ENCODE peak calls at places on chromosome 9, in seven cellular contexts. One of them, this sample, is unnamed.

GRCh38 chr9:130995399-130995941 is 13.5 kb upstream of the LAMC3 start:
- DNase-seq in neuronal stem cell: no peak
- DNase-seq in mesenchymal stem cell: peak
- DNase-seq in mesendoderm: peak
- DNase-seq in H1: no peak
- DNase-seq in H9: no peak
- DNase-seq in IMR-90: peak
- DNase-seq in this sample: no peak

GRCh38 chr9:120925535-120926396 is 830 bp downstream of the TRAF1 start:
- DNase-seq in neuronal stem cell: no peak
- DNase-seq in mesenchymal stem cell: peak
- DNase-seq in mesendoderm: no peak
- DNase-seq in H1: no peak
- DNase-seq in H9: no peak
- DNase-seq in IMR-90: peak
- DNase-seq in this sample: peak

GRCh38 chr9:115740986-115741385 is 412.6 kb upstream of the PAPPA start:
- DNase-seq in neuronal stem cell: no peak
- DNase-seq in mesenchymal stem cell: no peak
- DNase-seq in mesendoderm: no peak
- DNase-seq in H1: no peak
- DNase-seq in H9: no peak
- DNase-seq in IMR-90: no peak
- DNase-seq in this sample: no peak

GRCh38 chr9:123217148-123217585 is 51.2 kb downstream of the STRBP start:
- DNase-seq in neuronal stem cell: no peak
- DNase-seq in mesenchymal stem cell: no peak
- DNase-seq in mesendoderm: no peak
- DNase-seq in H1: no peak
- DNase-seq in H9: no peak
- DNase-seq in IMR-90: peak
- DNase-seq in this sample: no peak

GRCh38 chr9:101375546-101375945 is 9.3 kb downstream of the BAAT start:
- DNase-seq in neuronal stem cell: no peak
- DNase-seq in mesenchymal stem cell: no peak
- DNase-seq in mesendoderm: no peak
- DNase-seq in H1: no peak
- DNase-seq in H9: peak
- DNase-seq in IMR-90: no peak
- DNase-seq in this sample: no peak

GRCh38 chr9:129688285-129689043 is 23.0 kb downstream of the PRRX2 start:
- DNase-seq in neuronal stem cell: no peak
- DNase-seq in mesenchymal stem cell: no peak
- DNase-seq in mesendoderm: no peak
- DNase-seq in H1: no peak
- DNase-seq in H9: no peak
- DNase-seq in IMR-90: no peak
- DNase-seq in this sample: no peak

GRCh38 chr9:18865542-18865941 is 167.5 kb downstream of the SAXO1 start:
- DNase-seq in neuronal stem cell: no peak
- DNase-seq in mesenchymal stem cell: no peak
- DNase-seq in mesendoderm: peak
- DNase-seq in H1: no peak
- DNase-seq in H9: no peak
- DNase-seq in IMR-90: peak
- DNase-seq in this sample: no peak

GRCh38 chr9:127862075-127863011 is 7.9 kb upstream of the ENG start:
- DNase-seq in neuronal stem cell: no peak
- DNase-seq in mesenchymal stem cell: peak
- DNase-seq in mesendoderm: no peak
- DNase-seq in H1: no peak
- DNase-seq in H9: no peak
- DNase-seq in IMR-90: no peak
- DNase-seq in this sample: no peak

GRCh38 chr9:738209-738915 is 103.1 kb upstream of the DMRT1 start:
- DNase-seq in neuronal stem cell: no peak
- DNase-seq in mesenchymal stem cell: peak
- DNase-seq in mesendoderm: no peak
- DNase-seq in H1: no peak
- DNase-seq in H9: no peak
- DNase-seq in IMR-90: peak
- DNase-seq in this sample: peak

GRCh38 chr9:32251539-32251938 is 132.9 kb upstream of the ACO1 start:
- DNase-seq in neuronal stem cell: peak
- DNase-seq in mesenchymal stem cell: peak
- DNase-seq in mesendoderm: peak
- DNase-seq in H1: peak
- DNase-seq in H9: peak
- DNase-seq in IMR-90: peak
- DNase-seq in this sample: peak

GRCh38 chr9:114109106-114109505 is 10.0 kb upstream of the KIF12 start:
- DNase-seq in neuronal stem cell: no peak
- DNase-seq in mesenchymal stem cell: no peak
- DNase-seq in mesendoderm: no peak
- DNase-seq in H1: no peak
- DNase-seq in H9: no peak
- DNase-seq in IMR-90: no peak
- DNase-seq in this sample: no peak

GRCh38 chr9:134422301-134422700 is 96.0 kb downstream of the RXRA start:
- DNase-seq in neuronal stem cell: no peak
- DNase-seq in mesenchymal stem cell: no peak
- DNase-seq in mesendoderm: peak
- DNase-seq in H1: no peak
- DNase-seq in H9: no peak
- DNase-seq in IMR-90: no peak
- DNase-seq in this sample: peak

GRCh38 chr9:25733336-25733982 is 55.2 kb upstream of the TUSC1 start:
- DNase-seq in neuronal stem cell: no peak
- DNase-seq in mesenchymal stem cell: no peak
- DNase-seq in mesendoderm: peak
- DNase-seq in H1: no peak
- DNase-seq in H9: no peak
- DNase-seq in IMR-90: no peak
- DNase-seq in this sample: no peak

GRCh38 chr9:125255781-125256391 is 5.7 kb upstream of the GAPVD1 start:
- DNase-seq in neuronal stem cell: no peak
- DNase-seq in mesenchymal stem cell: peak
- DNase-seq in mesendoderm: no peak
- DNase-seq in H1: no peak
- DNase-seq in H9: no peak
- DNase-seq in IMR-90: no peak
- DNase-seq in this sample: no peak

GRCh38 chr9:114428466-114428865 is 40.7 kb upstream of the AKNA start:
- DNase-seq in neuronal stem cell: no peak
- DNase-seq in mesenchymal stem cell: no peak
- DNase-seq in mesendoderm: no peak
- DNase-seq in H1: no peak
- DNase-seq in H9: no peak
- DNase-seq in IMR-90: no peak
- DNase-seq in this sample: no peak

GRCh38 chr9:93598647-93599241 is 22.4 kb downstream of the PHF2 start:
- DNase-seq in neuronal stem cell: no peak
- DNase-seq in mesenchymal stem cell: no peak
- DNase-seq in mesendoderm: no peak
- DNase-seq in H1: no peak
- DNase-seq in H9: no peak
- DNase-seq in IMR-90: no peak
- DNase-seq in this sample: no peak

GRCh38 chr9:132288371-132288770 is 66.4 kb downstream of the SETX start:
- DNase-seq in neuronal stem cell: no peak
- DNase-seq in mesenchymal stem cell: peak
- DNase-seq in mesendoderm: no peak
- DNase-seq in H1: no peak
- DNase-seq in H9: no peak
- DNase-seq in IMR-90: peak
- DNase-seq in this sample: no peak

GRCh38 chr9:107007981-107008380 is 145.0 kb downstream of the ZNF462 start:
- DNase-seq in neuronal stem cell: no peak
- DNase-seq in mesenchymal stem cell: no peak
- DNase-seq in mesendoderm: no peak
- DNase-seq in H1: no peak
- DNase-seq in H9: no peak
- DNase-seq in IMR-90: no peak
- DNase-seq in this sample: no peak
- H2BK120ac ChIP-seq in neuronal stem cell: no peak
- H2BK120ac ChIP-seq in mesenchymal stem cell: no peak
- H2BK120ac ChIP-seq in mesendoderm: no peak
- H2BK120ac ChIP-seq in H1: no peak
- H2BK120ac ChIP-seq in H9: no peak
- H2BK120ac ChIP-seq in IMR-90: no peak
- H2BK120ac ChIP-seq in this sample: no peak

GRCh38 chr9:110276827-110277226 is 20.5 kb upstream of the TXN start:
- DNase-seq in neuronal stem cell: no peak
- DNase-seq in mesenchymal stem cell: no peak
- DNase-seq in mesendoderm: no peak
- DNase-seq in H1: no peak
- DNase-seq in H9: no peak
- DNase-seq in IMR-90: no peak
- DNase-seq in this sample: no peak

GRCh38 chr9:110282767-110283136 is 26.4 kb upstream of the TXN start:
- DNase-seq in neuronal stem cell: no peak
- DNase-seq in mesenchymal stem cell: no peak
- DNase-seq in mesendoderm: no peak
- DNase-seq in H1: no peak
- DNase-seq in H9: no peak
- DNase-seq in IMR-90: no peak
- DNase-seq in this sample: no peak

GRCh38 chr9:110282023-110282766 is 25.9 kb upstream of the TXN start:
- DNase-seq in neuronal stem cell: no peak
- DNase-seq in mesenchymal stem cell: no peak
- DNase-seq in mesendoderm: no peak
- DNase-seq in H1: no peak
- DNase-seq in H9: no peak
- DNase-seq in IMR-90: no peak
- DNase-seq in this sample: no peak

GRCh38 chr9:110283736-110284135 is 27.4 kb upstream of the TXN start:
- DNase-seq in neuronal stem cell: no peak
- DNase-seq in mesenchymal stem cell: no peak
- DNase-seq in mesendoderm: no peak
- DNase-seq in H1: no peak
- DNase-seq in H9: no peak
- DNase-seq in IMR-90: no peak
- DNase-seq in this sample: no peak

GRCh38 chr9:110278080-110278707 is 21.9 kb upstream of the TXN start:
- DNase-seq in neuronal stem cell: no peak
- DNase-seq in mesenchymal stem cell: no peak
- DNase-seq in mesendoderm: no peak
- DNase-seq in H1: no peak
- DNase-seq in H9: no peak
- DNase-seq in IMR-90: peak
- DNase-seq in this sample: no peak
- H3K9ac ChIP-seq in neuronal stem cell: no peak
- H3K9ac ChIP-seq in mesenchymal stem cell: no peak
- H3K9ac ChIP-seq in mesendoderm: no peak
- H3K9ac ChIP-seq in H1: no peak
- H3K9ac ChIP-seq in H9: no peak
- H3K9ac ChIP-seq in IMR-90: no peak
- H3K9ac ChIP-seq in this sample: no peak

GRCh38 chr9:96510258-96510657 is 60.3 kb downstream of the HABP4 start:
- DNase-seq in neuronal stem cell: no peak
- DNase-seq in mesenchymal stem cell: peak
- DNase-seq in mesendoderm: no peak
- DNase-seq in H1: no peak
- DNase-seq in H9: no peak
- DNase-seq in IMR-90: no peak
- DNase-seq in this sample: peak
- H2BK120ac ChIP-seq in neuronal stem cell: no peak
- H2BK120ac ChIP-seq in mesenchymal stem cell: no peak
- H2BK120ac ChIP-seq in mesendoderm: no peak
- H2BK120ac ChIP-seq in H1: no peak
- H2BK120ac ChIP-seq in H9: no peak
- H2BK120ac ChIP-seq in IMR-90: no peak
- H2BK120ac ChIP-seq in this sample: no peak

GRCh38 chr9:137256839-137257238 is 1.7 kb downstream of the NELFB start:
- DNase-seq in neuronal stem cell: no peak
- DNase-seq in mesenchymal stem cell: no peak
- DNase-seq in mesendoderm: no peak
- DNase-seq in H1: no peak
- DNase-seq in H9: no peak
- DNase-seq in IMR-90: no peak
- DNase-seq in this sample: no peak

GRCh38 chr9:137256362-137256761 is 1.2 kb downstream of the NELFB start:
- DNase-seq in neuronal stem cell: no peak
- DNase-seq in mesenchymal stem cell: no peak
- DNase-seq in mesendoderm: no peak
- DNase-seq in H1: no peak
- DNase-seq in H9: no peak
- DNase-seq in IMR-90: no peak
- DNase-seq in this sample: no peak

GRCh38 chr9:137255448-137256114 is 454 bp downstream of the NELFB start:
- DNase-seq in neuronal stem cell: no peak
- DNase-seq in mesenchymal stem cell: peak
- DNase-seq in mesendoderm: peak
- DNase-seq in H1: no peak
- DNase-seq in H9: peak
- DNase-seq in IMR-90: no peak
- DNase-seq in this sample: no peak

GRCh38 chr9:137253717-137254623 is 1.2 kb upstream of the NELFB start:
- DNase-seq in neuronal stem cell: no peak
- DNase-seq in mesenchymal stem cell: peak
- DNase-seq in mesendoderm: no peak
- DNase-seq in H1: no peak
- DNase-seq in H9: no peak
- DNase-seq in IMR-90: no peak
- DNase-seq in this sample: no peak

DNA sequence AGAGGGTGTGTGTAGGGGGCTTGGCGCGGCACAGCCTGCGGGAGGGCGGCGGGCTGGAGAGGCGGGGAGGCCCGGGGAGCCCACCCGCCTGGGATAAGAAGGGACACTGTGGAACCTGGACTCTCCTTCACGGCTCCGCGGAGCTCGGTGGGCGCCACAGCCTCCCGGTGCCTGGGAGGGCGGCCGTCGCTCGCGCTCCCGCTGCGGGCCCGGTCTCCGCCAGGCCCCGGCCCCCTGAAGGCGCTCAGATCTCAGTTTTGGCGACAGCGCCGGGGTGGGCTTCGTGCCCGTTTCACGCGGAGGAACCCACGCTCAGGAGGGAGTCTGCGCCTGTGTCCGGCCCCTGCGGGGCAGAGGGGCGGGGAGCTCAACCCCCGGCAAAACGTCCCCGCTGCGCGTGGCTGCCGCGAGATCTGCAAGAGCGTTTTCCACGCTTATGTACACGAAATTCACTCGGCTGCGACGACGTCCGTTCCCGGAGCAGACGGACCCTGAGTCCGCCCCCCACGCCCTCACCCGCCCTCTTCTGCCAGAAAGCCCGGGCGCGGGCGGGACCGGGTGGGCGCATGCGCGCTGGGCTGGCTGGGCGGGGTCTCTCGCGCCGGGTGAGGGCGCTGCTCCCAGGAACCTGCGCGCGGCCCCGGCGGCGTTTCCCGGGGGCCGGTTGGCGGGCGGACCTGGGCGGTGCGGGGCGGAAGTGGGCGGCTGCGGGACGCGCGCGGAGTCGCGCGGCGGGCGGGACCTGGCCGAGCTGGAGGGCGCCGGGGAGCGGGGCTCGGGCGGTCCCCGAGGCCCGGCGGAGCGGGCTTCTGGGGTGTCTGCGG is at the start of gene NELFB:
- DNase-seq in neuronal stem cell: peak
- DNase-seq in mesenchymal stem cell: peak
- DNase-seq in mesendoderm: peak
- DNase-seq in H1: no peak
- DNase-seq in H9: peak
- DNase-seq in IMR-90: peak
- DNase-seq in this sample: peak
- H3K9ac ChIP-seq in neuronal stem cell: peak
- H3K9ac ChIP-seq in mesenchymal stem cell: peak
- H3K9ac ChIP-seq in mesendoderm: peak
- H3K9ac ChIP-seq in H1: peak
- H3K9ac ChIP-seq in H9: peak
- H3K9ac ChIP-seq in IMR-90: peak
- H3K9ac ChIP-seq in this sample: peak

This sample was measured in trophoblast cell.